ENCODE peak calls at places on chromosomes 16 and 17, in ten cellular contexts. W is sigmoid colon, R is transverse colon, G is upper lobe of left lung, O is H1, T is suprapubic skin, L is HepG2, E is esophagus muscularis mucosa, P is K562, D is GM12878. K is an unnamed sample.

GRCh38 chr16:85138825-85139627 is 26.8 kb upstream of the CIBAR2 start:
- DNase-seq in W (no peak), R (no peak), G (no peak), O (no peak), T (no peak), L (no peak), E (no peak), P (no peak), D (no peak), K (no peak)

GRCh38 chr16:22193134-22193411 is 13.0 kb upstream of the EEF2K start:
- DNase-seq in W (no peak), R (no peak), G (no peak), O (no peak), T (no peak), L (no peak), E (no peak), P (no peak), D (no peak), K (no peak)

GRCh38 chr16:65961491-65962143 is 404.9 kb upstream of the CDH5 start:
- DNase-seq in W (no peak), R (no peak), G (no peak), O (no peak), T (no peak), L (no peak), E (no peak), P (no peak), D (no peak), K (no peak)

GRCh38 chr16:68059804-68060203 is 25.4 kb upstream of the NFATC3 start:
- DNase-seq in W (peak), R (no peak), G (no peak), O (no peak), T (no peak), L (no peak), E (no peak), P (no peak), D (no peak), K (no peak)

GRCh38 chr17:1486802-1487695 is 5.4 kb downstream of the MYO1C start:
- DNase-seq in W (peak), R (peak), G (peak), O (no peak), T (peak), L (no peak), E (no peak), P (no peak), D (peak), K (peak)

GRCh38 chr17:80204626-80205468 is 15.3 kb downstream of the SGSH start:
- DNase-seq in W (no peak), R (no peak), G (peak), O (no peak), T (no peak), L (no peak), E (no peak), P (no peak), D (no peak), K (no peak)

GRCh38 chr16:50635505-50636392 is 45.4 kb downstream of the SNX20 start:
- DNase-seq in W (no peak), R (no peak), G (no peak), O (no peak), T (no peak), L (no peak), E (no peak), P (peak), D (no peak), K (no peak)

GRCh38 chr16:27228621-27229501 is 25.5 kb downstream of the KDM8 start:
- DNase-seq in W (peak), R (no peak), G (no peak), O (no peak), T (no peak), L (no peak), E (no peak), P (peak), D (no peak), K (no peak)

GRCh38 chr17:2253768-2254406 is 49.7 kb downstream of the SMG6 start:
- DNase-seq in W (no peak), R (no peak), G (no peak), O (no peak), T (no peak), L (no peak), E (no peak), P (no peak), D (peak), K (no peak)

GRCh38 chr16:11329080-11329491 is 16.2 kb upstream of the RMI2 start:
- DNase-seq in W (no peak), R (no peak), G (no peak), O (no peak), T (no peak), L (no peak), E (no peak), P (no peak), D (peak), K (no peak)

GRCh38 chr16:88383401-88384221 is 852 bp downstream of the ZNF469 start:
- DNase-seq in W (peak), R (no peak), G (peak), O (no peak), T (no peak), L (no peak), E (no peak), P (no peak), D (no peak), K (peak)

GRCh38 chr17:35011671-35012216 is 31.4 kb downstream of the LIG3 start:
- DNase-seq in W (no peak), R (no peak), G (no peak), O (no peak), T (no peak), L (no peak), E (no peak), P (no peak), D (no peak), K (no peak)

GRCh38 chr16:77531741-77532140 is 96.9 kb upstream of the ADAMTS18 start:
- DNase-seq in W (no peak), R (no peak), G (no peak), O (no peak), T (no peak), L (no peak), E (peak), P (no peak), D (no peak), K (no peak)

GRCh38 chr17:80997471-80998387 is 6.1 kb downstream of the CHMP6 start:
- DNase-seq in W (no peak), R (no peak), G (peak), O (no peak), T (no peak), L (no peak), E (no peak), P (no peak), D (no peak), K (no peak)

GRCh38 chr16:73020409-73020884 is 27.5 kb downstream of the ZFHX3 start:
- DNase-seq in W (peak), R (peak), G (peak), O (no peak), T (no peak), L (peak), E (no peak), P (no peak), D (no peak), K (peak)

GRCh38 chr16:11056989-11057645 is 112.8 kb downstream of the CLEC16A start:
- DNase-seq in W (peak), R (no peak), G (no peak), O (no peak), T (no peak), L (no peak), E (no peak), P (no peak), D (no peak), K (no peak)

GRCh38 chr17:54932711-54933110 is 32.1 kb downstream of the TOM1L1 start:
- DNase-seq in W (no peak), R (no peak), G (no peak), O (no peak), T (no peak), L (no peak), E (no peak), P (no peak), D (no peak), K (no peak)

GRCh38 chr17:77214743-77215142 is 74.0 kb downstream of the SEC14L1 start:
- DNase-seq in W (peak), R (peak), G (no peak), O (peak), T (no peak), L (peak), E (no peak), P (peak), D (no peak), K (peak)

GRCh38 chr16:2884041-2884451 is 1.0 kb downstream of the FLYWCH2 start:
- DNase-seq in W (no peak), R (no peak), G (no peak), O (no peak), T (no peak), L (no peak), E (no peak), P (no peak), D (no peak), K (no peak)

GRCh38 chr17:1446201-1446600 is 9.8 kb downstream of the CRK start:
- DNase-seq in W (no peak), R (no peak), G (no peak), O (no peak), T (no peak), L (no peak), E (no peak), P (no peak), D (no peak), K (no peak)

GRCh38 chr17:15490634-15491261 is 23.3 kb upstream of the CDRT4 start:
- DNase-seq in W (peak), R (peak), G (no peak), O (peak), T (peak), L (no peak), E (peak), P (peak), D (no peak), K (no peak)

GRCh38 chr17:8122923-8123694 is 797 bp downstream of the HES7 start:
- DNase-seq in W (no peak), R (no peak), G (peak), O (no peak), T (no peak), L (no peak), E (no peak), P (no peak), D (no peak), K (no peak)

GRCh38 chr17:411416-412120 is 59.0 kb upstream of the RPH3AL start:
- DNase-seq in W (no peak), R (no peak), G (no peak), O (no peak), T (no peak), L (no peak), E (no peak), P (no peak), D (no peak), K (no peak)

GRCh38 chr17:80468781-80469533 is 7.5 kb downstream of the NPTX1 start:
- DNase-seq in W (no peak), R (no peak), G (peak), O (no peak), T (no peak), L (no peak), E (no peak), P (no peak), D (no peak), K (no peak)

GRCh38 chr16:13909872-13910303 is 10.1 kb upstream of the ERCC4 start:
- DNase-seq in W (peak), R (no peak), G (no peak), O (no peak), T (no peak), L (peak), E (no peak), P (no peak), D (no peak), K (peak)

GRCh38 chr17:45170976-45171337 is 9.3 kb downstream of the HEXIM2 start:
- DNase-seq in W (peak), R (peak), G (no peak), O (no peak), T (peak), L (no peak), E (peak), P (no peak), D (no peak), K (peak)
- TF ChIP-seq POLR2AphosphoS5 in W (peak), R (peak), G (peak), O (no peak), T (no peak), L (no peak), E (peak), P (no peak), D (no peak), K (peak)

GRCh38 chr17:82640046-82640445 is 8.2 kb downstream of the WDR45B start:
- DNase-seq in W (no peak), R (no peak), G (no peak), O (no peak), T (no peak), L (no peak), E (no peak), P (no peak), D (no peak), K (no peak)
- TF ChIP-seq EP300 in W (no peak), R (no peak), G (no peak), O (no peak), T (no peak), L (no peak), E (no peak), P (no peak), D (no peak), K (no peak)

GRCh38 chr17:67716405-67716798 is 1.3 kb upstream of the NOL11 start:
- DNase-seq in W (no peak), R (no peak), G (no peak), O (no peak), T (no peak), L (no peak), E (no peak), P (no peak), D (no peak), K (no peak)

GRCh38 chr17:67713169-67713568 is 4.6 kb upstream of the NOL11 start:
- DNase-seq in W (no peak), R (no peak), G (no peak), O (no peak), T (no peak), L (no peak), E (no peak), P (no peak), D (no peak), K (no peak)

GRCh38 chr17:67718325-67718941 is 697 bp downstream of the NOL11 start:
- DNase-seq in W (no peak), R (peak), G (no peak), O (no peak), T (no peak), L (peak), E (no peak), P (peak), D (no peak), K (no peak)

GRCh38 chr17:67717192-67717623 is 528 bp upstream of the NOL11 start:
- DNase-seq in W (no peak), R (no peak), G (no peak), O (no peak), T (no peak), L (peak), E (no peak), P (no peak), D (no peak), K (no peak)

GRCh38 chr17:67717624-67718324 is at the start of gene NOL11:
- DNase-seq in W (peak), R (peak), G (peak), O (peak), T (peak), L (peak), E (peak), P (peak), D (peak), K (peak)
- TF ChIP-seq POLR2A in W (peak), R (peak), G (no peak), O (peak), T (peak), L (peak), E (no peak), P (peak), D (peak), K (peak)

DNA sequence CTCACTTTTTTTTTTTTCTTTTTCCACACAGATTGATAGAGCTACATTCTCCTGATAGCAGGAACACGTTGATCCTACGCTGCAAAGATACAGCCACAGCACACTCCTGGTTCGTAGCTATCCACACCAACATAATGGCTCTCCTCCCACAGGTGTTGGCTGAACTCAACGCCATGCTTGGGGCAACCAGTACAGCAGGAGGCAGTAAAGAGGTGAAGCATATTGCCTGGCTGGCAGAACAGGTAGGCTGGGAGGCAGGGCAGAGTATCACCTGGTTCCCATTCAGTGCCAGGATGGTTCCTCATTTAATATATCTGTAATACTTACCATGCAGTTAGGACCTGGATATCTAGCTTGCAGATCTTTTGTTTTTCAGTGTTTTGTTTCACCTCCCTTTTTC is 51.1 kb upstream of the VPS4A start:
- DNase-seq in W (no peak), R (no peak), G (no peak), O (no peak), T (no peak), L (no peak), E (no peak), P (no peak), D (no peak), K (no peak)
- TF ChIP-seq POLR2AphosphoS5 in W (no peak), R (no peak), G (no peak), O (no peak), T (no peak), L (no peak), E (no peak), P (no peak), D (no peak), K (no peak)

GRCh38 chr17:60135951-60136666 is 13.7 kb upstream of the CA4 start:
- DNase-seq in W (peak), R (peak), G (no peak), O (no peak), T (peak), L (no peak), E (no peak), P (no peak), D (no peak), K (no peak)

GRCh38 chr17:60137731-60138130 is 12.0 kb upstream of the CA4 start:
- DNase-seq in W (peak), R (no peak), G (no peak), O (no peak), T (no peak), L (no peak), E (no peak), P (no peak), D (no peak), K (no peak)

GRCh38 chr17:60135160-60135950 is 14.4 kb upstream of the CA4 start:
- DNase-seq in W (peak), R (peak), G (peak), O (no peak), T (peak), L (peak), E (peak), P (peak), D (peak), K (peak)

GRCh38 chr17:60130466-60130865 is 19.3 kb upstream of the CA4 start:
- DNase-seq in W (no peak), R (no peak), G (no peak), O (no peak), T (no peak), L (no peak), E (no peak), P (no peak), D (no peak), K (no peak)

DNA sequence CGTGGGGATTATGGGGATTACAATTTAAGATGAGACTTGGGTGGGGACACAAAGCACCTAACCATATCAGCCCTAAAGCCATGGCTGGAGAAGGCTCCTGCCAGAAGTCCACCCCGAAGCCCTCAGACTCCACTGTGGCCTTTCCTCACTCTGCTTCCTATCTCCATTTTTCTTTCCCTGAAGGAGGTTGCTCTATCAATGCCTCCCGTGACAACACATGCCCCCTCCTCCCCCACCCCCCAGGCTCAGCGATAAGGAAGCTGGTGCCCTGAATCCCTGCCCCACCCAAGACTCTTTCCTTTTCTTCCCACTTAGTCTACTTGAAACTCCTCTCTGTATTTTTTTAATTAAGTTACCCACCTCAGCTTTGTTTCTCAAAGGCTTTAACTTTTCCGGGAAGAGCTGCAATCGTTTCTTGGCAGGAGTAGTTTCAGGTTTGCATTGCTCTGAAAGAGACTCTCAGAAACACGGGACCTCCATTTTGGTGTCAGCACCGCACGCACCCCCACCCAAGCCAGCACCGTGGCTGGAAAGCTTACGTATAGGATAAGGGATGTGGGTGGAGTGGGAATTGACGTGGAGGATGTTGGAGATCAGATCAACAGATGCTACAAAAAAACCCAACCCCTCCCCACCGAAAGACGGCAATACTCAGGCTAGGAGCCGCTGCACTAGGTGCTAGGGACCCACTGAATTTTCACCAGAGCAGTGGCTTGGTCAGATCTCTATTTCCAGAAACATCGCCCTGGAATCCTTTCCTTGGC is 15.2 kb upstream of the CA4 start:
- DNase-seq in W (peak), R (no peak), G (no peak), O (no peak), T (peak), L (no peak), E (no peak), P (peak), D (no peak), K (peak)
- TF ChIP-seq EP300 in W (no peak), R (no peak), G (peak), O (no peak), T (no peak), L (no peak), E (no peak), P (no peak), D (no peak), K (no peak)

K was measured in stomach.